ENCODE peak calls at places on chromosomes 13 and 19, in nine cellular contexts. One of them, this sample, is unnamed.
A peak's percentile ranks its signal among the peaks of the same experiment; 100 is the strongest.

GRCh38 chr13:67228909-67229308 is 1.2 kb downstream of the PCDH9 start:
- DNase-seq in heart left ventricle: no peak
- DNase-seq in uterus: no peak
- DNase-seq in breast epithelium: no peak
- DNase-seq in HCT116: no peak
- DNase-seq in GM12878: no peak
- DNase-seq in spleen: no peak
- DNase-seq in tibial nerve: no peak
- DNase-seq in A549: no peak
- DNase-seq in this sample: no peak

GRCh38 chr13:91284335-91284734 is 63.2 kb upstream of the MIR17HG start:
- DNase-seq in heart left ventricle: no peak
- DNase-seq in spleen: no peak
- DNase-seq in GM12878: no peak
- DNase-seq in A549: no peak
- DNase-seq in uterus: no peak
- DNase-seq in tibial nerve: no peak
- DNase-seq in breast epithelium: no peak
- DNase-seq in HCT116: no peak
- DNase-seq in this sample: no peak

GRCh38 chr13:24631922-24632321 is 48.3 kb upstream of the ATP12A start:
- DNase-seq in heart left ventricle: no peak
- DNase-seq in GM12878: no peak
- DNase-seq in HCT116: no peak
- DNase-seq in A549: no peak
- DNase-seq in uterus: no peak
- DNase-seq in breast epithelium: no peak
- DNase-seq in spleen: no peak
- DNase-seq in tibial nerve: no peak
- DNase-seq in this sample: no peak

GRCh38 chr19:53982611-53983010 is 8.8 kb upstream of the CACNG6 start:
- DNase-seq in uterus: peak; percentile 22
- DNase-seq in GM12878: no peak
- DNase-seq in HCT116: no peak
- DNase-seq in breast epithelium: no peak
- DNase-seq in tibial nerve: no peak
- DNase-seq in A549: peak; percentile 79
- DNase-seq in heart left ventricle: peak; percentile 55
- DNase-seq in spleen: peak; percentile 80
- DNase-seq in this sample: peak; percentile 47

GRCh38 chr19:46609511-46610412 is 8.6 kb downstream of the CALM3 start:
- DNase-seq in spleen: peak; percentile 65
- DNase-seq in tibial nerve: peak; percentile 11
- DNase-seq in breast epithelium: no peak
- DNase-seq in HCT116: no peak
- DNase-seq in GM12878: no peak
- DNase-seq in uterus: no peak
- DNase-seq in A549: no peak
- DNase-seq in heart left ventricle: peak; percentile 25
- DNase-seq in this sample: no peak

GRCh38 chr19:41412953-41413352 is 14.2 kb downstream of the B3GNT8 start:
- DNase-seq in A549: no peak
- DNase-seq in heart left ventricle: no peak
- DNase-seq in tibial nerve: no peak
- DNase-seq in spleen: no peak
- DNase-seq in uterus: no peak
- DNase-seq in HCT116: no peak
- DNase-seq in breast epithelium: no peak
- DNase-seq in GM12878: no peak
- DNase-seq in this sample: no peak

GRCh38 chr19:38647966-38648788 is 728 bp downstream of the ACTN4 start:
- DNase-seq in A549: no peak
- DNase-seq in GM12878: no peak
- DNase-seq in tibial nerve: no peak
- DNase-seq in heart left ventricle: no peak
- DNase-seq in uterus: no peak
- DNase-seq in spleen: no peak
- DNase-seq in breast epithelium: no peak
- DNase-seq in HCT116: no peak
- DNase-seq in this sample: no peak

GRCh38 chr19:33226550-33227241 is 1.0 kb upstream of the SLC7A10 start:
- DNase-seq in heart left ventricle: no peak
- DNase-seq in breast epithelium: no peak
- DNase-seq in tibial nerve: no peak
- DNase-seq in GM12878: no peak
- DNase-seq in A549: peak; percentile 67
- DNase-seq in spleen: no peak
- DNase-seq in uterus: no peak
- DNase-seq in HCT116: no peak
- DNase-seq in this sample: peak; percentile 30

DNA sequence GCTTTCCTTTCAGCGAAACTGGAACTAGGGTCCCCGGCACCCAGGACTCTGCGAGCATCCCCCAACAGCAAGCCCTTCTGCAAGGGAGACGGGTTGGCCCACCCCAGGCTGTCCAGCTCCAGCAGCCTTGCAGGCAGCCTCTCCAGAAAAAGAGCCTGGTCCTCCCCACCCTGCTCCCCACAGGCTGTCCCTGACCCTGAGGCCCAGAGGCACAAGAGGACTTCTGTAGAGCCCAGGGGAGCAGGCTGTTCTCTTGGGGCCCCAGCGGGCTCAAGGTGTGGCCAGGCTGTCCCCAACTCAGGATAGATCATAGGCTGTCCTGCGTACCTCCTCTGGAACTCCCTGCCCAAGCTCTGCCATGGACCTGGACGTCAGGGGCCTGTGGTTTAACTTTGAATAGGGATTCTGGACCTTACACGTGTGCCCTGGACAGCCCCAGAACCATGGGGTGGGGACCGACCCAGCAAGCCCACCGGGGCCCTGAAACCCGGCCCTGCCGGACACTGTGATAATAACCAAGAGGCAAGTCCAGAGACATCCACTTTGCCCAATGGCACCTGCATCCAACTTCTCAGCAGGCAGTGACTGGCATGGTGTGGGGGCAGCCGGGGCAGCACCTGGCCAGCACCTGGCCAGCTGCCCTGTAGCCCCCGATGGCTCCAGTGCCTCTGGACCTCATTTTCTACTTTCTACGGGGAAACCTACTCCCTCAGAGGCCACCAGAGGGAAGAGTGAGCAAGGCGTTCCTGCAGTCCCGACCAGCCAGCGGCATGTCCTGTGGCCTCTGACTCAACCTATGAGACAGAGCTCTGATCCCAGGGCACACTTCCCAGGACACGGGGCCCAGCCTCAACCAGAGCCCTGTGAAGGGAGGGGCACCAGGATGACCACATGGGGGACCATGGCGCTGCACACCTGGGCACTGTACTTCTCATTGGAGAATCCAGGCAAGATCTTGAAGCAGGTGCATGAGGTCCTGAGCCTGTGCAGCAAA is 50.9 kb upstream of the TPM4 start:
- DNase-seq in tibial nerve: no peak
- DNase-seq in HCT116: peak; percentile 56
- DNase-seq in GM12878: no peak
- DNase-seq in spleen: peak; percentile 61
- DNase-seq in A549: peak; percentile 64
- DNase-seq in breast epithelium: peak; percentile 51
- DNase-seq in heart left ventricle: no peak
- DNase-seq in uterus: no peak
- DNase-seq in this sample: peak; percentile 64
- TF ChIP-seq CTCF in tibial nerve: no peak
- TF ChIP-seq CTCF in HCT116: peak; percentile 81
- TF ChIP-seq CTCF in GM12878: peak; percentile 24
- TF ChIP-seq CTCF in spleen: no peak
- TF ChIP-seq CTCF in A549: no peak
- TF ChIP-seq CTCF in breast epithelium: no peak
- TF ChIP-seq CTCF in heart left ventricle: peak; percentile 25
- TF ChIP-seq CTCF in uterus: no peak
- TF ChIP-seq CTCF in this sample: peak; percentile 51

GRCh38 chr19:10284641-10285278 is 2.0 kb upstream of the ICAM4 start:
- DNase-seq in tibial nerve: no peak
- DNase-seq in A549: no peak
- DNase-seq in GM12878: no peak
- DNase-seq in spleen: no peak
- DNase-seq in heart left ventricle: no peak
- DNase-seq in uterus: no peak
- DNase-seq in breast epithelium: no peak
- DNase-seq in HCT116: no peak
- DNase-seq in this sample: no peak

GRCh38 chr19:10283786-10284540 is 2.8 kb upstream of the ICAM4 start:
- DNase-seq in tibial nerve: no peak
- DNase-seq in heart left ventricle: no peak
- DNase-seq in breast epithelium: no peak
- DNase-seq in GM12878: no peak
- DNase-seq in HCT116: no peak
- DNase-seq in A549: no peak
- DNase-seq in uterus: no peak
- DNase-seq in spleen: no peak
- DNase-seq in this sample: no peak

GRCh38 chr19:10283301-10283733 is 3.4 kb upstream of the ICAM4 start:
- DNase-seq in GM12878: no peak
- DNase-seq in spleen: no peak
- DNase-seq in tibial nerve: no peak
- DNase-seq in HCT116: no peak
- DNase-seq in heart left ventricle: no peak
- DNase-seq in breast epithelium: no peak
- DNase-seq in uterus: no peak
- DNase-seq in A549: no peak
- DNase-seq in this sample: no peak

GRCh38 chr19:10286803-10287737 is at the start of gene ICAM4:
- DNase-seq in spleen: peak; percentile 88
- DNase-seq in tibial nerve: no peak
- DNase-seq in heart left ventricle: peak; percentile 85
- DNase-seq in A549: no peak
- DNase-seq in breast epithelium: no peak
- DNase-seq in GM12878: no peak
- DNase-seq in HCT116: no peak
- DNase-seq in uterus: peak; percentile 45
- DNase-seq in this sample: peak; percentile 61

DNA sequence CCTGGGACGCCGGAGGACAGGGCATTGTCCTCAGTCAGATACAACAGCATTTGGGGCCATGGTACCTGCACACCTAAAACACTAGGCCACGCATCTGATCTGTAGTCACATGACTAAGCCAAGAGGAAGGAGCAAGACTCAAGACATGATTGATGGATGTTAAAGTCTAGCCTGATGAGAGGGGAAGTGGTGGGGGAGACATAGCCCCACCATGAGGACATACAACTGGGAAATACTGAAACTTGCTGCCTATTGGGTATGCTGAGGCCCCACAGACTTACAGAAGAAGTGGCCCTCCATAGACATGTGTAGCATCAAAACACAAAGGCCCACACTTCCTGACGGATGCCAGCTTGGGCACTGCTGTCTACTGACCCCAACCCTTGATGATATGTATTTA is 1.4 kb upstream of the ICAM4 start:
- DNase-seq in breast epithelium: no peak
- DNase-seq in HCT116: no peak
- DNase-seq in A549: no peak
- DNase-seq in spleen: no peak
- DNase-seq in tibial nerve: no peak
- DNase-seq in heart left ventricle: no peak
- DNase-seq in GM12878: no peak
- DNase-seq in uterus: no peak
- DNase-seq in this sample: no peak
- H3K27ac ChIP-seq in breast epithelium: no peak overlapping the region
- H3K27ac ChIP-seq in HCT116: no peak overlapping the region
- H3K27ac ChIP-seq in A549: no peak overlapping the region
- H3K27ac ChIP-seq in spleen: peak overlapping the region; percentile 74
- H3K27ac ChIP-seq in tibial nerve: no peak overlapping the region
- H3K27ac ChIP-seq in heart left ventricle: no peak overlapping the region
- H3K27ac ChIP-seq in GM12878: no peak overlapping the region
- H3K27ac ChIP-seq in uterus: no peak overlapping the region
- H3K27ac ChIP-seq in this sample: no peak overlapping the region

GRCh38 chr19:1433119-1434039 is 4.8 kb upstream of the RPS15 start:
- DNase-seq in tibial nerve: no peak
- DNase-seq in heart left ventricle: no peak
- DNase-seq in A549: no peak
- DNase-seq in breast epithelium: no peak
- DNase-seq in HCT116: no peak
- DNase-seq in GM12878: no peak
- DNase-seq in uterus: no peak
- DNase-seq in spleen: no peak
- DNase-seq in this sample: no peak

GRCh38 chr19:1430201-1430621 is 8.0 kb upstream of the RPS15 start:
- DNase-seq in HCT116: no peak
- DNase-seq in breast epithelium: no peak
- DNase-seq in tibial nerve: no peak
- DNase-seq in GM12878: no peak
- DNase-seq in A549: no peak
- DNase-seq in heart left ventricle: no peak
- DNase-seq in uterus: no peak
- DNase-seq in spleen: no peak
- DNase-seq in this sample: no peak

GRCh38 chr19:1432507-1432887 is 5.7 kb upstream of the RPS15 start:
- DNase-seq in GM12878: no peak
- DNase-seq in tibial nerve: no peak
- DNase-seq in HCT116: no peak
- DNase-seq in A549: no peak
- DNase-seq in heart left ventricle: no peak
- DNase-seq in breast epithelium: no peak
- DNase-seq in spleen: no peak
- DNase-seq in uterus: no peak
- DNase-seq in this sample: no peak

GRCh38 chr19:1434040-1434366 is 4.2 kb upstream of the RPS15 start:
- DNase-seq in tibial nerve: no peak
- DNase-seq in uterus: no peak
- DNase-seq in heart left ventricle: no peak
- DNase-seq in breast epithelium: no peak
- DNase-seq in HCT116: no peak
- DNase-seq in A549: no peak
- DNase-seq in spleen: no peak
- DNase-seq in GM12878: no peak
- DNase-seq in this sample: no peak

DNA sequence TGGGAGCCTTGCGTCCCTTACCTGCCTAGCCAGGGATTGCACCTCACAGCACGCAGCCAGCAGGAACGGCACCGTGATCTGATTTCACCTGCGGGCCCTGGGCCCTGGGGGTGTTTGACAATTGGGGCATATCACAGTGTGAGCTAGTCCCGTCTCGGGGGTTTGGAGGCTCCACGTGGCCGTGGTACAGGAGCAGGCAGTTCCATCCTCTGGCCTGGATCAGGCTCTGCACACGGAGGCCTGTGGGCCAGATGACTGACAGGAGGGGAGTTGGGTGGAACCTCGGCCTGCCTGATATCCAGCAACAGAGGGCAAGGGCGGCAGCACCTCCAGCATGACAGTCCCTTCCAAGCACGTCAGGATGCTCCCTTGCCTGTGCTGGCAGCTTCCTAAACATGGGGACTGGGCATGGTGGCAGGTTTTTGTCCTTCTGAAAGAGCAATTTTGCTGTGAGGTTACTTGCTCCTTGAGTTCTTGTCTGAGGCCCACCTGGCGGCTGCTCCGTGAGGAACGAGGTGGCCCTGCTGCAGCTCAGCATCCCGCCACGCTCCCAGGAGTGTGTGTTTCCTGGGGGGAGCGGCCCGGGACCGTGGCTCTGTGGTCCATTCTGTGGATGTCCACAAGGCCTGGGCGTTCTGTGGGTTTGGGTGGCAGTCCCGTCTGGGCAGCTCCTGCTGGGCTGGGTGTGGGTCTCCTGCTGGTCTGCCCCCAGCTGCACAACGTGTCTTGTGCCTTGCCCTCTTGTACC is 6.3 kb upstream of the RPS15 start:
- DNase-seq in A549: no peak
- DNase-seq in breast epithelium: no peak
- DNase-seq in GM12878: no peak
- DNase-seq in HCT116: no peak
- DNase-seq in uterus: no peak
- DNase-seq in tibial nerve: no peak
- DNase-seq in spleen: no peak
- DNase-seq in heart left ventricle: no peak
- DNase-seq in this sample: no peak
- TF ChIP-seq POLR2A in A549: no peak
- TF ChIP-seq POLR2A in breast epithelium: no peak
- TF ChIP-seq POLR2A in GM12878: peak; percentile 44
- TF ChIP-seq POLR2A in HCT116: no peak
- TF ChIP-seq POLR2A in uterus: no peak
- TF ChIP-seq POLR2A in tibial nerve: no peak
- TF ChIP-seq POLR2A in spleen: no peak
- TF ChIP-seq POLR2A in heart left ventricle: no peak
- TF ChIP-seq POLR2A in this sample: no peak

DNA sequence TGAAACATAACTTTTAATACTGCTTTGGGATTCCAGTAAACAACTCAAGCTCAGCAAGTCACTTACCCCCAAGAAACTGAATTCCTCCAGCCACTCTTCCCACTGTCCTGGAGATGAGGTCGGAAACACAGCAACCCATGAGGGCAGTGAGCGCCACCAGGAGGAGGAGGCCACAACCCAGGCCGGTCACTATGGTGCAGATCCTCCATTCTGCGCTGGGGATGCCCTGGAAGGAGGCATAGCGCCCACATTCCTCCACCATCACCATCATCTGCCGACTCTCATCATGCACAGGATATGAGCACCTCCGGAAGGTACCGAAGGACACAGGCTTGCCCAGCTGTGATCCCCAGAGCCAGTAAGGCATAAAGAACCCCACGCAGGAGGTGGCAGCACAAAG is 2.2 kb downstream of the LHFPL6 start:
- DNase-seq in uterus: no peak
- DNase-seq in breast epithelium: no peak
- DNase-seq in tibial nerve: peak; percentile 38
- DNase-seq in HCT116: no peak
- DNase-seq in spleen: no peak
- DNase-seq in A549: peak; percentile 2
- DNase-seq in GM12878: no peak
- DNase-seq in heart left ventricle: peak; percentile 71
- DNase-seq in this sample: no peak
- TF ChIP-seq CTCF in uterus: no peak
- TF ChIP-seq CTCF in breast epithelium: no peak
- TF ChIP-seq CTCF in tibial nerve: no peak
- TF ChIP-seq CTCF in HCT116: no peak
- TF ChIP-seq CTCF in spleen: no peak
- TF ChIP-seq CTCF in A549: no peak
- TF ChIP-seq CTCF in GM12878: no peak
- TF ChIP-seq CTCF in heart left ventricle: peak; percentile 64
- TF ChIP-seq CTCF in this sample: no peak